ENCODE peak calls at places on chromosomes 5 and 9, in nine cellular contexts. One of them, this sample, is unnamed. For H3K4me1, the result is how much of the 10 kb centered on the place peaks cover.

GRCh38 chr5:176948458-176948857 is 49.3 kb upstream of the HK3 start:
- DNase-seq in GM23338: no peak
- DNase-seq in breast epithelium: no peak
- DNase-seq in stomach: no peak
- DNase-seq in aorta: no peak
- DNase-seq in Karpas-422: no peak
- DNase-seq in cardiac muscle cell: no peak
- DNase-seq in naive thymus-derived CD4-positive, alpha-beta T cell: no peak
- DNase-seq in adipocyte: peak
- DNase-seq in this sample: no peak

GRCh38 chr5:38871790-38872551 is 26.2 kb downstream of the OSMR start:
- DNase-seq in adipocyte: peak
- DNase-seq in aorta: no peak
- DNase-seq in breast epithelium: no peak
- DNase-seq in cardiac muscle cell: peak
- DNase-seq in GM23338: no peak
- DNase-seq in naive thymus-derived CD4-positive, alpha-beta T cell: no peak
- DNase-seq in Karpas-422: no peak
- DNase-seq in stomach: no peak
- DNase-seq in this sample: no peak

GRCh38 chr9:78074385-78075291 is 43.0 kb upstream of the GNAQ start:
- DNase-seq in breast epithelium: no peak
- DNase-seq in aorta: no peak
- DNase-seq in adipocyte: no peak
- DNase-seq in cardiac muscle cell: no peak
- DNase-seq in Karpas-422: no peak
- DNase-seq in naive thymus-derived CD4-positive, alpha-beta T cell: peak
- DNase-seq in GM23338: no peak
- DNase-seq in stomach: no peak
- DNase-seq in this sample: peak

GRCh38 chr5:42423285-42424152 is at the start of gene GHR:
- DNase-seq in naive thymus-derived CD4-positive, alpha-beta T cell: no peak
- DNase-seq in aorta: peak
- DNase-seq in breast epithelium: peak
- DNase-seq in cardiac muscle cell: peak
- DNase-seq in stomach: peak
- DNase-seq in adipocyte: peak
- DNase-seq in GM23338: peak
- DNase-seq in Karpas-422: no peak
- DNase-seq in this sample: no peak

GRCh38 chr9:122219856-122220672 is 8.7 kb downstream of the LHX6 start:
- DNase-seq in cardiac muscle cell: peak
- DNase-seq in adipocyte: no peak
- DNase-seq in naive thymus-derived CD4-positive, alpha-beta T cell: no peak
- DNase-seq in Karpas-422: no peak
- DNase-seq in GM23338: no peak
- DNase-seq in stomach: no peak
- DNase-seq in aorta: no peak
- DNase-seq in breast epithelium: no peak
- DNase-seq in this sample: no peak

GRCh38 chr9:70566743-70567142 is 152.3 kb upstream of the KLF9 start:
- DNase-seq in GM23338: peak
- DNase-seq in cardiac muscle cell: no peak
- DNase-seq in breast epithelium: no peak
- DNase-seq in adipocyte: no peak
- DNase-seq in aorta: no peak
- DNase-seq in stomach: no peak
- DNase-seq in Karpas-422: no peak
- DNase-seq in naive thymus-derived CD4-positive, alpha-beta T cell: no peak
- DNase-seq in this sample: no peak

GRCh38 chr9:89172398-89172797 is 6.2 kb downstream of the SHC3 start:
- DNase-seq in GM23338: no peak
- DNase-seq in adipocyte: no peak
- DNase-seq in stomach: no peak
- DNase-seq in cardiac muscle cell: no peak
- DNase-seq in Karpas-422: no peak
- DNase-seq in breast epithelium: no peak
- DNase-seq in aorta: no peak
- DNase-seq in naive thymus-derived CD4-positive, alpha-beta T cell: no peak
- DNase-seq in this sample: no peak

GRCh38 chr9:133888048-133888778 is 103.9 kb downstream of the VAV2 start:
- DNase-seq in Karpas-422: no peak
- DNase-seq in GM23338: no peak
- DNase-seq in cardiac muscle cell: no peak
- DNase-seq in naive thymus-derived CD4-positive, alpha-beta T cell: no peak
- DNase-seq in adipocyte: no peak
- DNase-seq in aorta: no peak
- DNase-seq in breast epithelium: no peak
- DNase-seq in stomach: no peak
- DNase-seq in this sample: no peak

GRCh38 chr5:90898330-90899013 is 339.9 kb downstream of the ADGRV1 start:
- DNase-seq in cardiac muscle cell: peak
- DNase-seq in naive thymus-derived CD4-positive, alpha-beta T cell: no peak
- DNase-seq in Karpas-422: no peak
- DNase-seq in breast epithelium: no peak
- DNase-seq in stomach: no peak
- DNase-seq in aorta: no peak
- DNase-seq in GM23338: no peak
- DNase-seq in adipocyte: no peak
- DNase-seq in this sample: no peak

GRCh38 chr9:87234854-87235253 is 262.8 kb upstream of the DAPK1 start:
- DNase-seq in adipocyte: no peak
- DNase-seq in stomach: no peak
- DNase-seq in Karpas-422: no peak
- DNase-seq in naive thymus-derived CD4-positive, alpha-beta T cell: no peak
- DNase-seq in aorta: no peak
- DNase-seq in breast epithelium: no peak
- DNase-seq in GM23338: no peak
- DNase-seq in cardiac muscle cell: no peak
- DNase-seq in this sample: no peak

GRCh38 chr5:4130819-4131218 is 535.2 kb downstream of the IRX1 start:
- DNase-seq in breast epithelium: no peak
- DNase-seq in cardiac muscle cell: no peak
- DNase-seq in adipocyte: no peak
- DNase-seq in stomach: no peak
- DNase-seq in naive thymus-derived CD4-positive, alpha-beta T cell: no peak
- DNase-seq in Karpas-422: no peak
- DNase-seq in aorta: no peak
- DNase-seq in GM23338: peak
- DNase-seq in this sample: no peak

GRCh38 chr5:37945446-37945845 is 105.6 kb upstream of the GDNF start:
- DNase-seq in adipocyte: no peak
- DNase-seq in Karpas-422: no peak
- DNase-seq in aorta: no peak
- DNase-seq in naive thymus-derived CD4-positive, alpha-beta T cell: no peak
- DNase-seq in GM23338: no peak
- DNase-seq in cardiac muscle cell: no peak
- DNase-seq in stomach: no peak
- DNase-seq in breast epithelium: no peak
- DNase-seq in this sample: no peak

GRCh38 chr5:152271420-152271819 is 133.7 kb downstream of the NMUR2 start:
- DNase-seq in stomach: peak
- DNase-seq in GM23338: peak
- DNase-seq in cardiac muscle cell: peak
- DNase-seq in aorta: no peak
- DNase-seq in adipocyte: peak
- DNase-seq in Karpas-422: peak
- DNase-seq in naive thymus-derived CD4-positive, alpha-beta T cell: no peak
- DNase-seq in breast epithelium: peak
- DNase-seq in this sample: no peak

GRCh38 chr5:155616779-155617392 is 603.3 kb downstream of the KIF4B start:
- DNase-seq in adipocyte: peak
- DNase-seq in aorta: no peak
- DNase-seq in naive thymus-derived CD4-positive, alpha-beta T cell: no peak
- DNase-seq in breast epithelium: no peak
- DNase-seq in GM23338: peak
- DNase-seq in stomach: peak
- DNase-seq in Karpas-422: peak
- DNase-seq in cardiac muscle cell: peak
- DNase-seq in this sample: peak

GRCh38 chr5:97839338-97840081 is 656.5 kb upstream of the RIOK2 start:
- DNase-seq in aorta: no peak
- DNase-seq in breast epithelium: no peak
- DNase-seq in GM23338: no peak
- DNase-seq in cardiac muscle cell: peak
- DNase-seq in Karpas-422: no peak
- DNase-seq in stomach: no peak
- DNase-seq in naive thymus-derived CD4-positive, alpha-beta T cell: no peak
- DNase-seq in adipocyte: peak
- DNase-seq in this sample: no peak

GRCh38 chr5:119273391-119273839 is 82.4 kb upstream of the TNFAIP8 start:
- DNase-seq in Karpas-422: peak
- DNase-seq in breast epithelium: no peak
- DNase-seq in adipocyte: no peak
- DNase-seq in stomach: no peak
- DNase-seq in GM23338: no peak
- DNase-seq in cardiac muscle cell: no peak
- DNase-seq in naive thymus-derived CD4-positive, alpha-beta T cell: peak
- DNase-seq in aorta: no peak
- DNase-seq in this sample: no peak

GRCh38 chr5:37248387-37248969 is 698 bp downstream of the CPLANE1 start:
- DNase-seq in GM23338: peak
- DNase-seq in naive thymus-derived CD4-positive, alpha-beta T cell: no peak
- DNase-seq in cardiac muscle cell: peak
- DNase-seq in Karpas-422: no peak
- DNase-seq in breast epithelium: no peak
- DNase-seq in adipocyte: peak
- DNase-seq in stomach: no peak
- DNase-seq in aorta: no peak
- DNase-seq in this sample: no peak

GRCh38 chr9:13942695-13943094 is 371.2 kb downstream of the NFIB start:
- DNase-seq in stomach: no peak
- DNase-seq in breast epithelium: no peak
- DNase-seq in aorta: no peak
- DNase-seq in GM23338: no peak
- DNase-seq in cardiac muscle cell: peak
- DNase-seq in naive thymus-derived CD4-positive, alpha-beta T cell: no peak
- DNase-seq in Karpas-422: no peak
- DNase-seq in adipocyte: peak
- DNase-seq in this sample: no peak

GRCh38 chr9:124298646-124299235 is 41.0 kb downstream of the NEK6 start:
- DNase-seq in GM23338: no peak
- DNase-seq in adipocyte: no peak
- DNase-seq in cardiac muscle cell: no peak
- DNase-seq in Karpas-422: no peak
- DNase-seq in naive thymus-derived CD4-positive, alpha-beta T cell: no peak
- DNase-seq in aorta: no peak
- DNase-seq in stomach: no peak
- DNase-seq in breast epithelium: no peak
- DNase-seq in this sample: no peak
- H3K4me1 ChIP-seq in GM23338: under half
- H3K4me1 ChIP-seq in adipocyte: under half
- H3K4me1 ChIP-seq in cardiac muscle cell: under half
- H3K4me1 ChIP-seq in Karpas-422: under half
- H3K4me1 ChIP-seq in naive thymus-derived CD4-positive, alpha-beta T cell: under half
- H3K4me1 ChIP-seq in aorta: under half
- H3K4me1 ChIP-seq in stomach: under half
- H3K4me1 ChIP-seq in breast epithelium: under half
- H3K4me1 ChIP-seq in this sample: under half

GRCh38 chr9:135908334-135909204 is 1.2 kb upstream of the CAMSAP1 start:
- DNase-seq in naive thymus-derived CD4-positive, alpha-beta T cell: no peak
- DNase-seq in stomach: no peak
- DNase-seq in breast epithelium: no peak
- DNase-seq in GM23338: no peak
- DNase-seq in Karpas-422: no peak
- DNase-seq in cardiac muscle cell: no peak
- DNase-seq in aorta: no peak
- DNase-seq in adipocyte: peak
- DNase-seq in this sample: no peak
- H3K4me1 ChIP-seq in naive thymus-derived CD4-positive, alpha-beta T cell: under half
- H3K4me1 ChIP-seq in stomach: under half
- H3K4me1 ChIP-seq in breast epithelium: under half
- H3K4me1 ChIP-seq in GM23338: under half
- H3K4me1 ChIP-seq in Karpas-422: under half
- H3K4me1 ChIP-seq in cardiac muscle cell: under half
- H3K4me1 ChIP-seq in aorta: under half
- H3K4me1 ChIP-seq in adipocyte: under half
- H3K4me1 ChIP-seq in this sample: under half

DNA sequence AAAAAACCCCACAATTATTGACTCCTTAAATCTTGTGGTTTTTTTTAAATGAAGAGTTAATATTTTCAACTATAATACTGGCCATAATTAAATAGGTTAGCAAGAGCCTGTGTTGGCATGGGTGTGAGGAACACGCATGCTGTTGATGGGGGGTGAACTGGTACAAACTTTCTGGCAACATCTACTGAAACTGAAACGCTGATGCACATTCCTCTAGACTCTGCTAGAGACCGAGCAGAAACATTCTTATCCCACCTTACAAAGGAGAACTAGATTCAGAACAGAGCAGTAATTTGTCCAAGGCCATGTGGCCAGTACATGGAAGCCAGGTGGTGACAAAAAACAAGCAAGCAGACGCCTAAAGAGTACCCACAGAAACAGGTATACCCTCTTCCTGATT is 2.4 kb downstream of the BICD2 start:
- DNase-seq in breast epithelium: no peak
- DNase-seq in GM23338: no peak
- DNase-seq in Karpas-422: no peak
- DNase-seq in cardiac muscle cell: no peak
- DNase-seq in stomach: no peak
- DNase-seq in aorta: no peak
- DNase-seq in naive thymus-derived CD4-positive, alpha-beta T cell: no peak
- DNase-seq in adipocyte: no peak
- DNase-seq in this sample: no peak
- H3K4me1 ChIP-seq in breast epithelium: under half
- H3K4me1 ChIP-seq in GM23338: under half
- H3K4me1 ChIP-seq in Karpas-422: under half
- H3K4me1 ChIP-seq in cardiac muscle cell: under half
- H3K4me1 ChIP-seq in stomach: under half
- H3K4me1 ChIP-seq in aorta: under half
- H3K4me1 ChIP-seq in naive thymus-derived CD4-positive, alpha-beta T cell: under half
- H3K4me1 ChIP-seq in adipocyte: under half
- H3K4me1 ChIP-seq in this sample: under half

DNA sequence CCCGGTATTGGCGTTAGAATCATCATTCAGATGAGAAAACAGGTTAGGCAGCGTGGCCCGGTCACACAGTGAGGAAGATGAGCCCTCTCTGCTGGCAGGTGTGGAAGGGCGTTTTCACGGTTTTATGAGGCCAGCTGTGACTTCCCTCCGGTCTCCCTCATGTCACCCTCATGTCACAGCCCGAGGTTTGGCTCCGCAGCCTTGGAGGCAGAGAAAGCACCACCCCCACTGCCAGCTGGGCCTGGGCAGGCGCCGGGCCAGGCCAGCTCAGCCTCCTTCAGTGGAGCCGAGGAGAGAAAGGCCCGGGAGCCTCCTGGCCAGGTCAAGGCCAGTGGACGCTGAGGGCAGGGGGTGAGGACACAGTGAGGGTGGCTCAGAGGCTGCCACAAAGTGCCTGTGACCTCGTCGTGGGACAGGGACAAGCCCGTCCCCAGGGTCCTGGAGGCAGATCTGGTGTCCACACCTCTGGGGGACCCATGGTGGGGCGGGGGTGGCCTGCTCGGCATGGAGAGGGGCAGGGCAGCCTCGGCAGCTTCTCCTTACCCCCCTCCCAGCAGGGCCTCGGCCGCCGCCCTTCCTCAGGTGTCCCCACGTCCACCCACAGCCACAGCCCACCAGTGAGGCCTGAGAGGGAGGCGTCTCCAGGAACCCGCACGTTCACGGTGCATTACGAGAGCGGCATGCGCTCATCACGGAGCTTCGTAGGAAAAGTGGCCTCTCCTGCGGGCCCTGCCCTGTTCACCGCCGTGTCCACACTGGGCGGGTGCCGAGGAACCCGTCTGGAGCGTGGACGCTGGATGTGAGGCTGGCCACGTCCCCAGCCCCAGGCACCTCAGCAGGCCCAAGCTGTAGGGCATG is 32.2 kb downstream of the EXD3 start:
- DNase-seq in naive thymus-derived CD4-positive, alpha-beta T cell: no peak
- DNase-seq in stomach: no peak
- DNase-seq in aorta: no peak
- DNase-seq in Karpas-422: peak
- DNase-seq in breast epithelium: no peak
- DNase-seq in cardiac muscle cell: no peak
- DNase-seq in GM23338: no peak
- DNase-seq in adipocyte: no peak
- DNase-seq in this sample: no peak
- H3K4me1 ChIP-seq in naive thymus-derived CD4-positive, alpha-beta T cell: under half
- H3K4me1 ChIP-seq in stomach: under half
- H3K4me1 ChIP-seq in aorta: under half
- H3K4me1 ChIP-seq in Karpas-422: under half
- H3K4me1 ChIP-seq in breast epithelium: under half
- H3K4me1 ChIP-seq in cardiac muscle cell: under half
- H3K4me1 ChIP-seq in GM23338: under half
- H3K4me1 ChIP-seq in adipocyte: under half
- H3K4me1 ChIP-seq in this sample: under half